ENCODE peak calls at places on chromosomes 1 and 21, in five cellular contexts. B is PC-9, E is fibroblast of lung, R is GM23338, W is Karpas-422. T is an unnamed sample. For H3K79me2, the result is how much of the 10 kb centered on the place peaks cover.

GRCh38 chr1:235296729-235297128 is 31.2 kb downstream of the ARID4B start:
- DNase-seq in B (no peak), E (no peak), R (no peak), W (no peak), T (no peak)

GRCh38 chr1:156848461-156849150 is 10.3 kb downstream of the INSRR start:
- DNase-seq in B (peak), E (peak), R (peak), W (no peak), T (peak)

GRCh38 chr1:23544444-23545389 is 13.7 kb upstream of the E2F2 start:
- DNase-seq in B (peak), E (peak), R (peak), W (peak), T (peak)

GRCh38 chr21:41817228-41817627 is 50.4 kb upstream of the RIPK4 start:
- DNase-seq in B (peak), E (peak), R (peak), W (peak), T (peak)

GRCh38 chr21:42621828-42622199 is 31.6 kb upstream of the PDE9A start:
- DNase-seq in B (no peak), E (no peak), R (no peak), W (no peak), T (no peak)

GRCh38 chr1:87915771-87916170 is 587.1 kb downstream of the LMO4 start:
- DNase-seq in B (no peak), E (no peak), R (no peak), W (no peak), T (peak)

GRCh38 chr1:237562247-237562823 is 328.4 kb downstream of the ZP4 start:
- DNase-seq in B (no peak), E (peak), R (peak), W (peak), T (peak)

GRCh38 chr1:67495327-67495726 is 65.1 kb upstream of the SERBP1 start:
- DNase-seq in B (no peak), E (no peak), R (no peak), W (no peak), T (no peak)

GRCh38 chr1:61742620-61743431 is 546 bp downstream of the PATJ start:
- DNase-seq in B (no peak), E (peak), R (peak), W (no peak), T (peak)

GRCh38 chr1:155989992-155990325 is 11.6 kb upstream of the ARHGEF2 start:
- DNase-seq in B (no peak), E (no peak), R (no peak), W (peak), T (no peak)

GRCh38 chr1:15937146-15937545 is 38.8 kb downstream of the ZBTB17 start:
- DNase-seq in B (no peak), E (no peak), R (no peak), W (no peak), T (no peak)

GRCh38 chr1:238652346-238652968 is 733.9 kb upstream of the CHRM3 start:
- DNase-seq in B (no peak), E (peak), R (no peak), W (no peak), T (peak)

GRCh38 chr1:150018165-150018564 is 7.6 kb upstream of the OTUD7B start:
- DNase-seq in B (no peak), E (no peak), R (no peak), W (peak), T (no peak)

GRCh38 chr21:25550352-25550751 is 56.9 kb downstream of the MRPL39 start:
- DNase-seq in B (no peak), E (no peak), R (no peak), W (no peak), T (no peak)

GRCh38 chr1:39181311-39181710 is 23.2 kb upstream of the MACF1 start:
- DNase-seq in B (no peak), E (no peak), R (no peak), W (no peak), T (no peak)

GRCh38 chr1:208437416-208437815 is 193.2 kb upstream of the PLXNA2 start:
- DNase-seq in B (no peak), E (peak), R (no peak), W (no peak), T (peak)

GRCh38 chr1:75520028-75520427 is 90.9 kb downstream of the SLC44A5 start:
- DNase-seq in B (no peak), E (no peak), R (no peak), W (no peak), T (no peak)

GRCh38 chr1:186843261-186843660 is 14.5 kb downstream of the PLA2G4A start:
- DNase-seq in B (no peak), E (no peak), R (no peak), W (no peak), T (no peak)

GRCh38 chr1:226414098-226414698 is 6.3 kb upstream of the PARP1 start:
- DNase-seq in B (no peak), E (no peak), R (no peak), W (no peak), T (no peak)

GRCh38 chr21:31218830-31219608 is 125.0 kb downstream of the TIAM1 start:
- DNase-seq in B (peak), E (peak), R (no peak), W (no peak), T (peak)

GRCh38 chr1:39711359-39712340 is 20.4 kb upstream of the HPCAL4 start:
- DNase-seq in B (no peak), E (peak), R (peak), W (no peak), T (no peak)

GRCh38 chr1:214664656-214665433 is 61.9 kb downstream of the CENPF start:
- DNase-seq in B (no peak), E (peak), R (no peak), W (no peak), T (no peak)

GRCh38 chr1:41918450-41919043 is at the start of gene HIVEP3:
- DNase-seq in B (peak), E (peak), R (peak), W (no peak), T (peak)

GRCh38 chr1:149884433-149885363 is 14.7 kb upstream of the BOLA1 start:
- DNase-seq in B (peak), E (peak), R (peak), W (peak), T (peak)

GRCh38 chr1:227780101-227781044 is 35.1 kb upstream of the PRSS38 start:
- DNase-seq in B (no peak), E (no peak), R (no peak), W (no peak), T (no peak)

GRCh38 chr1:106753069-106753468 is 303.4 kb upstream of the PRMT6 start:
- DNase-seq in B (no peak), E (peak), R (no peak), W (no peak), T (no peak)

GRCh38 chr1:212218911-212219310 is 66.3 kb upstream of the PPP2R5A start:
- DNase-seq in B (no peak), E (peak), R (no peak), W (no peak), T (no peak)

GRCh38 chr1:178593526-178593925 is 80.6 kb downstream of the TEX35 start:
- DNase-seq in B (no peak), E (no peak), R (no peak), W (no peak), T (no peak)

GRCh38 chr21:32653326-32653901 is 41.2 kb upstream of the CFAP298 start:
- DNase-seq in B (no peak), E (no peak), R (peak), W (peak), T (peak)

GRCh38 chr1:51567653-51568052 is 48.6 kb upstream of the EPS15 start:
- DNase-seq in B (peak), E (peak), R (no peak), W (no peak), T (peak)

GRCh38 chr1:162882248-162882666 is 21.3 kb upstream of the CCDC190 start:
- DNase-seq in B (no peak), E (no peak), R (no peak), W (no peak), T (no peak)

GRCh38 chr1:109845658-109846057 is 65.0 kb upstream of the CSF1 start:
- DNase-seq in B (no peak), E (no peak), R (no peak), W (no peak), T (no peak)

GRCh38 chr1:109846846-109847245 is 63.8 kb upstream of the CSF1 start:
- DNase-seq in B (no peak), E (no peak), R (no peak), W (no peak), T (no peak)

GRCh38 chr1:109847251-109847650 is 63.4 kb upstream of the CSF1 start:
- DNase-seq in B (no peak), E (no peak), R (no peak), W (no peak), T (no peak)

GRCh38 chr1:109846148-109846547 is 64.5 kb upstream of the CSF1 start:
- DNase-seq in B (no peak), E (no peak), R (no peak), W (no peak), T (no peak)

DNA sequence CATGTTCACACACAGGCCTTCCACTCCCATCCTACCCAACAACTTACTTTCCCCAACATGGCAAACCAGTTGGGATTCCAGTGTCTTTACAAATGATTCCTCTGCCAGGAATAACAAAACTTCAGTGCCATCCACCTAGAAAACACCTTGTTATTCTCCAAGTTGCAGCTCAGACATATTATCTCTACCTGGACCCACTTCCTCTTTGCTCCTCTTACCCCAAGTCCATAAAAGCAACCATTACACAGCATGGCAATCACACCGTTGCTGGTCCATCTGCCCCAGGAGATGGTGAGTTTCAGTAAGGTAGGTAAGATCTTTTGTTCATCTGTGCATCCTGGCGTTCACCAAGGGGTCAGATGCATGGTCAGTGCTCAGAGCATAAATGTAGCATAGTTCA is 66.0 kb upstream of the CSF1 start:
- DNase-seq in B (no peak), E (no peak), R (no peak), W (no peak), T (no peak)
- H3K4me2 ChIP-seq in B (no peak), E (no peak), R (no peak), W (no peak), T (no peak)

GRCh38 chr1:94246692-94247145 is 9.3 kb upstream of the ARHGAP29 start:
- DNase-seq in B (no peak), E (no peak), R (peak), W (no peak), T (no peak)
- H2AFZ ChIP-seq in B (peak), E (peak), R (peak), W (no peak), T (peak)

GRCh38 chr1:20242890-20243479 is 47.7 kb upstream of the VWA5B1 start:
- DNase-seq in B (no peak), E (no peak), R (peak), W (no peak), T (no peak)

GRCh38 chr1:20234761-20235540 is 48.6 kb upstream of the PLA2G2C start:
- DNase-seq in B (no peak), E (peak), R (no peak), W (no peak), T (peak)

GRCh38 chr1:20237646-20238045 is 51.3 kb upstream of the PLA2G2C start:
- DNase-seq in B (no peak), E (no peak), R (no peak), W (no peak), T (no peak)

DNA sequence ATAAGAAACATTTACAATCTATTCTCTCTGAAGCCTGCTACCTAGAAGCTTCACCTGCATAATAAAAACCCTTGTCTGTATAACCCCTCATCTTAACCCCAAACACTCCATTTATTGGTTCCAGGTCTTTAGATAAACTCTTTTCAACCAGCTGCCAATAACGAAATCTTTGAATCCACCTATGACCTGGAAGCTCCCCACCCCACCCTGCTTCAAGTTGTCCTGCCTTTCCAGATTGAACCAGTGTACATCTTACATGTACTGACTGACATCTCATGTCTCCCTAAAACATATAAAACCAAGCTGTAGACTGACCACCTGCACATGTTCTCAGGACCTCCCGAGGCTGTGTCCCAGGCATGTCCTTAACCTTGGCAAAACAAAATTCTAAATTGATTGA is 50.7 kb upstream of the VWA5B1 start:
- DNase-seq in B (no peak), E (no peak), R (no peak), W (no peak), T (no peak)
- H3K79me2 ChIP-seq in B (under half), E (under half), R (under half), W (under half), T (under half)

DNA sequence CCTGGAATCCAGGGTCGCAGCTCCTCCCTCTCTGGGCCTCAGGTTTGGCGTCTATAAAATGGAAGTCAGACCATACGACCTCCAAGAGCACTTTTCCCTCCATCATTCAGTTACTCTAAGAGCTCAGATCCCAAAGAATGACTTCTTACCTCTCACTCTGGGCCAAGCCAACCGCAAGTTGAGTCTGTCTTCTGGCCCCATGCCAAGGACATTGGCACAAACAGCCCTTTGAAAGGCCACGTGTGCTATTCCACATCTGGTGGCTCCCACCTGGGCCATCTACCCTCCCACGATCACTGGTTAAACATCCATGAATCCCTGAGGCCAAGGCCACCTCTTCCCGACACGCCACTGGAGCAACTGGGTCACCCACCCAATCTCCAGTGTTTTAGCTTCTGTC is 12.4 kb downstream of the SLC2A7 start:
- DNase-seq in B (no peak), E (no peak), R (no peak), W (no peak), T (peak)
- H3K4me2 ChIP-seq in B (no peak), E (no peak), R (no peak), W (no peak), T (no peak)

GRCh38 chr1:166974647-166975345 is 544 bp downstream of the ILDR2 start:
- DNase-seq in B (no peak), E (no peak), R (no peak), W (peak), T (no peak)
- H2AFZ ChIP-seq in B (no peak), E (no peak), R (peak), W (peak), T (peak)

GRCh38 chr1:97919568-97920261 is 1.1 kb downstream of the DPYD start:
- DNase-seq in B (no peak), E (peak), R (peak), W (peak), T (peak)
- H3K79me2 ChIP-seq in B (under half), E (half or more), R (under half), W (half or more), T (half or more)